ENCODE peak calls at places on chromosomes 5 and 9, in five cellular contexts. O is HepG2, X is GM12878, V is SK-N-SH, J is K562. N is an unnamed sample.
A peak's percentile ranks its signal among the peaks of the same experiment; 100 is the strongest.

GRCh38 chr5:94751456-94751855 is 133.0 kb downstream of the SLF1 start:
- DNase-seq in V (no peak), O (no peak), J (no peak), X (no peak), N (no peak)

GRCh38 chr5:9265391-9266287 is 280.2 kb downstream of the SEMA5A start:
- DNase-seq in J (no peak), X (no peak), O (no peak), V (no peak), N (peak; percentile 99)

GRCh38 chr5:157993201-157993600 is 134.3 kb upstream of the CLINT1 start:
- DNase-seq in V (no peak), J (no peak), X (no peak), O (no peak), N (no peak)

GRCh38 chr9:126699401-126699851 is 85.7 kb downstream of the LMX1B start:
- DNase-seq in X (no peak), J (no peak), V (peak; percentile 20), O (no peak), N (no peak)

GRCh38 chr9:113520109-113520642 is 56.6 kb downstream of the RGS3 start:
- DNase-seq in X (peak; percentile 82), J (no peak), O (no peak), V (no peak), N (peak; percentile 20)

GRCh38 chr9:134560654-134561053 is 80.9 kb upstream of the COL5A1 start:
- DNase-seq in O (no peak), V (no peak), X (no peak), J (no peak), N (no peak)

GRCh38 chr9:81616141-81616540 is 73.2 kb downstream of the TLE1 start:
- DNase-seq in J (no peak), V (no peak), X (no peak), O (no peak), N (no peak)

GRCh38 chr9:5375091-5375490 is 35.4 kb upstream of the RLN1 start:
- DNase-seq in X (no peak), J (no peak), O (no peak), V (no peak), N (no peak)

GRCh38 chr9:16824545-16825041 is 45.9 kb downstream of the BNC2 start:
- DNase-seq in X (no peak), V (peak; percentile 39), J (no peak), O (no peak), N (peak; percentile 85)

GRCh38 chr9:79600466-79600865 is 28.7 kb downstream of the TLE4 start:
- DNase-seq in V (no peak), X (no peak), J (no peak), O (no peak), N (no peak)

GRCh38 chr5:180785794-180786221 is 16.8 kb downstream of the MGAT1 start:
- DNase-seq in J (no peak), X (no peak), V (no peak), O (no peak), N (peak; percentile 64)

GRCh38 chr5:135825373-135826220 is 8.9 kb upstream of the SLC25A48 start:
- DNase-seq in V (no peak), J (no peak), O (no peak), X (no peak), N (no peak)

GRCh38 chr5:124395287-124395686 is 351.2 kb downstream of the ZNF608 start:
- DNase-seq in J (no peak), X (no peak), O (no peak), V (peak; percentile 45), N (no peak)

GRCh38 chr5:15570491-15570890 is 70.5 kb downstream of the FBXL7 start:
- DNase-seq in V (no peak), O (no peak), J (no peak), X (no peak), N (no peak)

GRCh38 chr9:83006378-83006777 is 56.6 kb downstream of the RASEF start:
- DNase-seq in X (peak; percentile 1), V (no peak), O (no peak), J (no peak), N (no peak)

GRCh38 chr9:117377046-117377445 is 37.8 kb downstream of the ASTN2 start:
- DNase-seq in V (peak; percentile 6), O (no peak), J (no peak), X (no peak), N (no peak)

GRCh38 chr5:116669261-116670049 is 94.8 kb upstream of the SEMA6A start:
- DNase-seq in V (no peak), J (no peak), X (no peak), O (no peak), N (no peak)

GRCh38 chr5:106258591-106259125 is 1412.1 kb downstream of the EFNA5 start:
- DNase-seq in O (no peak), X (no peak), V (no peak), J (no peak), N (peak; percentile 40)

GRCh38 chr5:127980843-127981242 is 102.7 kb upstream of the SLC12A2 start:
- DNase-seq in V (no peak), X (no peak), J (no peak), O (no peak), N (no peak)

GRCh38 chr5:172712610-172713009 is 58.4 kb downstream of the DUSP1 start:
- DNase-seq in X (no peak), O (no peak), V (no peak), J (no peak), N (no peak)

GRCh38 chr9:4927043-4927471 is 58.0 kb upstream of the JAK2 start:
- DNase-seq in O (no peak), X (no peak), J (peak; percentile 71), V (no peak), N (no peak)

GRCh38 chr9:24071736-24072135 is 245.7 kb upstream of the ELAVL2 start:
- DNase-seq in J (no peak), O (no peak), V (no peak), X (no peak), N (no peak)

GRCh38 chr5:36403601-36404311 is 102.1 kb upstream of the RANBP3L start:
- DNase-seq in O (no peak), X (no peak), V (no peak), J (no peak), N (peak; percentile 32)

GRCh38 chr5:15609076-15609725 is 109.2 kb downstream of the FBXL7 start:
- DNase-seq in J (no peak), X (no peak), V (no peak), O (no peak), N (no peak)

GRCh38 chr5:79236364-79236969 is 536 bp downstream of the JMY start:
- DNase-seq in J (peak; percentile 43), O (no peak), V (peak; percentile 82), X (no peak), N (peak; percentile 20)

GRCh38 chr5:115271295-115272060 is 8.8 kb upstream of the PGGT1B start:
- DNase-seq in V (no peak), X (no peak), O (no peak), J (no peak), N (no peak)

GRCh38 chr5:150562832-150563231 is 54.9 kb downstream of the NDST1 start:
- DNase-seq in J (peak; percentile 57), O (peak; percentile 47), X (peak; percentile 27), V (no peak), N (peak; percentile 59)
- TF ChIP-seq MXI1 in J (no peak), O (no peak), X (no peak), V (no peak), N (no peak)

DNA sequence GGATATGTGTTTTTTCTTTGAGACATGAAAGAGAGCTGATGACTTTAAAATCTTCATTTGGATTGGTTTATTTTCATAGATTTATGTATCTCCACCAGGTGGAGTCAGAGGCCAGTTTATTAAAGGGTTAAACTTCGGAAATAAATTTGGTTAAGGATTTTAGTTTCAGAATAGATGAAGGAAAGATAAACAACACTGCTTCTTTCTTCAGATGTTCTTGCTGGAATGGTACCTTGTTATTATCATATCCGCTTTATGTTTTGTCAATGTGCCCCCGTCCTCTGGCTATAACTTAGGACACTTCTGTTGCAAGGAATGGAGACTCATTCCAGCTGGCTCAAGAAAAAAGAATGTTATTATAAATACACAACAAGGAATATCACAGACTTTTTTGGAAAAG is 81.2 kb downstream of the ALDH1A1 start:
- DNase-seq in J (peak; percentile 39), X (no peak), V (no peak), O (peak; percentile 16), N (peak; percentile 1)
- TF ChIP-seq MXI1 in J (no peak), X (no peak), V (no peak), O (no peak), N (no peak)

GRCh38 chr5:141929398-141930058 is 5.9 kb downstream of the DELE1 start:
- DNase-seq in X (no peak), O (no peak), J (no peak), V (no peak), N (no peak)

GRCh38 chr5:141935538-141935937 is 11.9 kb downstream of the DELE1 start:
- DNase-seq in J (no peak), X (no peak), V (no peak), O (no peak), N (no peak)

GRCh38 chr5:141933151-141933550 is 9.5 kb downstream of the DELE1 start:
- DNase-seq in J (no peak), V (no peak), O (no peak), X (no peak), N (no peak)

DNA sequence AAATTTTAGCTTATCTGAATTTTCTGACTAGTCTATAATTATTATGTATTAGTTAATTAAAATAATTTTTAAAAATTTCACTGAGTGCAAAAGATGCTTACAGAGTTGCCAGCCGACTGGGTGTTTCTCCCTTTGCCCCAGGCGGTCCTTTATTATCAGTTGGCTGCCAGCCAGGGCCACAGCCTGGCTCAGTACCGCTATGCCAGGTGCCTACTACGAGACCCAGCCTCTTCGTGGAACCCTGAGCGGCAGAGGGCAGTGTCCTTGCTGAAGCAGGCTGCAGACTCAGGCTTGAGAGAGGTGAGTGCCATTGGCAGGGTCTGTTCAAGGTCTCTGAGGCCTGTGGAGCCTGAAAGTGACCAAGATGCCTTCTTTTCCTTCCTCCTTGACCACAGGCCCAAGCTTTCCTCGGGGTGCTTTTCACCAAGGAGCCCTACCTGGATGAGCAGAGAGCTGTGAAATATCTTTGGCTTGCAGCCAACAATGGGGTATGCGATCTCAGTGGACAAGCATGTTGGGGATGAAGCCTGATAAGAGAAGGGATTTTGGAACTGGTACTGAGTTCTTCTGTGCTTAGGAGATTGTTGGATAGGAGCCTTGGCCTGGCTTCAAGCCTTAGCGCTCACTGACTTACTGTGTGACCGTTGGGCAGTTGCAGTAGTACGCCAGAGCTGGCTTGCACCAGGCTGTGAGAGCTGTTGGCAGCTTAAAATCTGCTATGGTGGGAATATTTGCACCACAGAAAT is 10.6 kb downstream of the DELE1 start:
- DNase-seq in X (no peak), O (no peak), J (peak; percentile 16), V (peak; percentile 84), N (peak; percentile 14)
- TF ChIP-seq MXI1 in X (no peak), O (no peak), J (no peak), V (no peak), N (no peak)

DNA sequence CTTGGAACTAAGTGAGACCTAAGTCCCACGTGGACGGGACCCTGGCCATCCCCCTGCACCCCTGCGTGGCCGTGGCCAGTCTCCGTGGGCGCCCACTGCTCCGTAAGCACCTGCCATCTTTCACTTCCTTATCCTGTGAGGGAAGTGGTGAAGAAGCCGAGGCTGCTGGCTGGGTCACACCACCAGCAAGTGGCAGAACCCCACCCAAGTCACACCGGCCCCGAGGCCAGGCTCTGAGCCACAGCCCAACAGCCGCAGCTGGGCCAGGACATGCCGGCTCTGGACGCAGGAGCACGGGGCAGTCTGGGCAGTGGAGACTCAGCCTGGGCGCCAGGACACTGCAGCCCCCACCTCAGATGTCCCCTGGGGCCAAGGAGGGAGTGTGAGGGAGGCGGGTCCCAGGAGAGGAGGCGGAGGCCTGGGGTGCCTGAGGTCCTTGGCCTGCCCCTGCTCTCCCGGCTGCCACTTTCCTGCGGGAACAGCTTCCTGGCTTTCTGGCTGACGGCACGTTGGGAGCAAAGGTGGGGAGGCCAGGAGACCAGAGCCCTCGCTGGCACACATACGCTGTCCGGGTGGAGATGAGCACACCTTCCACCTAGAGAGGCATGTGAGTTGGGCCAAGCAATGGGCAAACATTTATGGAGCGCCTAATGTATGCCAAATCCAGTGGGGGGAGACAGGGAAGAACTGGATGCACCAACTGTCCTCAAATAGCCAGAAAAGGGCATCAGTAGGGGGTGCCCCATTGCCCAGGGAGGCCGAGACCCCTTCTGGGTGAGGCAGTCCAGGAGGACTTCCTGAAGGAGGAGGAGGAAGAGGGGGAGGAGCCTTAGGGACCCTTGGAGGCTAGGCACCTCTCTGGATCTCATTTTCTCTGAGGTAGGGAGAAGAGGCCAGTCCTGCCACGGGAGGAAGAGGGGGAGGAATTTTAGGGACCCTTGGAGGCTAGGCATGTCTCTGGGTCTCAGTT is 43.9 kb upstream of the EGFL7 start:
- DNase-seq in X (no peak), J (no peak), O (no peak), V (no peak), N (no peak)
- TF ChIP-seq MXI1 in X (peak; percentile 35), J (no peak), O (no peak), V (no peak), N (no peak)